ENCODE peak calls at places on chromosomes 6 and 20, in six cellular contexts. R, A, K, Y, U and Q are unnamed samples.

GRCh38 chr20:884983-885952 is 30.9 kb downstream of the ANGPT4 start:
- DNase-seq in R (peak), U (no peak), Y (peak), K (no peak), A (no peak), Q (peak)

GRCh38 chr6:44022296-44022661 is 105.0 kb downstream of the MRPL14 start:
- DNase-seq in A (no peak), K (no peak), U (no peak), R (no peak), Y (peak), Q (peak)

GRCh38 chr20:43388267-43389081 is 69.2 kb upstream of the SRSF6 start:
- DNase-seq in K (no peak), A (no peak), R (no peak), U (no peak), Y (no peak), Q (peak)

GRCh38 chr6:150915156-150915555 is 49.7 kb downstream of the MTHFD1L start:
- DNase-seq in U (no peak), R (no peak), A (no peak), Y (no peak), K (no peak), Q (no peak)

GRCh38 chr20:645318-646106 is 7.5 kb downstream of the SRXN1 start:
- DNase-seq in K (peak), R (peak), Y (peak), U (peak), A (peak), Q (peak)

GRCh38 chr6:122696853-122697252 is 82.7 kb upstream of the FABP7 start:
- DNase-seq in K (peak), A (peak), Y (peak), R (no peak), U (no peak), Q (no peak)

GRCh38 chr6:75424610-75425548 is 68.7 kb downstream of the FILIP1 start:
- DNase-seq in R (no peak), Y (peak), K (no peak), A (no peak), U (no peak), Q (no peak)

GRCh38 chr6:47535316-47536046 is 57.9 kb downstream of the CD2AP start:
- DNase-seq in Y (no peak), R (no peak), K (no peak), U (no peak), A (no peak), Q (no peak)

GRCh38 chr6:41239467-41240159 is 11.5 kb downstream of the TREML4 start:
- DNase-seq in K (no peak), U (no peak), Y (no peak), R (peak), A (no peak), Q (no peak)

GRCh38 chr20:20450461-20451027 is 82.6 kb downstream of the INSM1 start:
- DNase-seq in A (no peak), U (no peak), Y (peak), R (no peak), K (no peak), Q (no peak)

GRCh38 chr20:12171927-12172581 is 254.4 kb downstream of the BTBD3 start:
- DNase-seq in Y (no peak), U (no peak), A (no peak), R (no peak), K (no peak), Q (peak)

GRCh38 chr20:32010096-32010495 is at the start of gene CCM2L:
- DNase-seq in A (no peak), Y (peak), R (no peak), K (no peak), U (no peak), Q (no peak)

GRCh38 chr6:154295733-154296132 is 60.9 kb downstream of the IPCEF1 start:
- DNase-seq in Y (no peak), U (no peak), R (no peak), K (no peak), A (no peak), Q (no peak)

GRCh38 chr6:80211295-80211694 is 104.8 kb downstream of the BCKDHB start:
- DNase-seq in K (no peak), U (no peak), Y (no peak), R (no peak), A (no peak), Q (no peak)

GRCh38 chr6:137933696-137934095 is 66.6 kb downstream of the TNFAIP3 start:
- DNase-seq in Y (no peak), K (no peak), U (no peak), R (no peak), A (no peak), Q (no peak)

GRCh38 chr6:46876126-46876525 is 45.6 kb downstream of the ADGRF5 start:
- DNase-seq in A (peak), U (no peak), Y (peak), R (peak), K (no peak), Q (no peak)

GRCh38 chr6:17905611-17906592 is 81.5 kb downstream of the KIF13A start:
- DNase-seq in A (no peak), U (no peak), R (no peak), K (peak), Y (no peak), Q (no peak)

GRCh38 chr6:122998403-122998965 is 2.4 kb downstream of the CLVS2 start:
- DNase-seq in K (no peak), Y (no peak), A (no peak), R (no peak), U (no peak), Q (no peak)

GRCh38 chr6:132167966-132168365 is 216.8 kb upstream of the CCN2 start:
- DNase-seq in R (no peak), Y (no peak), U (no peak), A (no peak), K (no peak), Q (no peak)

GRCh38 chr6:53840027-53840426 is 45.2 kb downstream of the LRRC1 start:
- DNase-seq in Y (no peak), R (no peak), U (no peak), K (no peak), A (no peak), Q (no peak)

GRCh38 chr6:41280658-41281057 is 5.8 kb downstream of the TREM1 start:
- DNase-seq in R (peak), K (no peak), A (no peak), Y (no peak), U (no peak), Q (peak)

GRCh38 chr20:2118783-2119182 is 17.2 kb downstream of the STK35 start:
- DNase-seq in U (no peak), A (no peak), K (no peak), R (no peak), Y (no peak), Q (peak)

GRCh38 chr6:43742931-43743632 is 26.9 kb upstream of the VEGFA start:
- DNase-seq in Y (no peak), K (no peak), A (no peak), R (peak), U (no peak), Q (no peak)

GRCh38 chr6:170417881-170418280 is 111.3 kb downstream of the FAM120B start:
- DNase-seq in U (no peak), K (no peak), R (no peak), A (no peak), Y (no peak), Q (peak)

GRCh38 chr6:33861722-33862121 is 57.9 kb upstream of the MLN start:
- DNase-seq in A (no peak), U (no peak), K (no peak), Y (no peak), R (no peak), Q (peak)

GRCh38 chr6:82217014-82217621 is 30.4 kb downstream of the IBTK start:
- DNase-seq in K (no peak), R (no peak), Y (no peak), U (no peak), A (no peak), Q (no peak)

GRCh38 chr20:49976542-49976941 is 6.2 kb upstream of the SNAI1 start:
- DNase-seq in U (no peak), R (no peak), A (no peak), K (peak), Y (no peak), Q (no peak)

GRCh38 chr20:4702562-4703280 is 19.0 kb upstream of the PRND start:
- DNase-seq in R (no peak), Y (no peak), U (no peak), A (no peak), K (no peak), Q (peak)

GRCh38 chr6:149931501-149931900 is 8.6 kb upstream of the RAET1G start:
- DNase-seq in U (no peak), K (no peak), R (no peak), Y (no peak), A (no peak), Q (no peak)

GRCh38 chr20:11794525-11794924 is 123.2 kb upstream of the BTBD3 start:
- DNase-seq in Y (no peak), K (no peak), A (no peak), R (no peak), U (no peak), Q (no peak)

GRCh38 chr6:49052901-49053300 is 410.2 kb downstream of the MMUT start:
- DNase-seq in K (no peak), Y (no peak), A (no peak), R (no peak), U (no peak), Q (no peak)

DNA sequence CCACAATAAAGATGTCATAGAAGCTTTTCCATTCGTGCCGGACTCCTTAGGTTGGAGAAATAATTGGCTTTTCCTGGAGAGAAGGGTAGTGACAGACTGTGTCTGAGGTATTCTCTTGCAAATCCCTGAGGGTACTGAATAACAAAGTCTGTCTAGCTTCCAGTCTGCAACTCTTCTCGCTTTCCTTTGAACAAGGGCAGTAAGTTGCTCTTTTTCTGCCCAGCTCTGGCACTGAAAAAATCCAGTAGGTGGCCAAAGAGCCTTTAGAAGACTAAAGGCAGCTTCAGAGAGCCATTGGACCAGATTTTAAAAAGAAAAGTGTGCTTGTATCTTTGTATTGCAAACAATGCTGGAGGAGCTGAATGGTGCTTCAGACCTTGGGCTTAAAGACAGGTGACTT is 20.7 kb upstream of the RREB1 start:
- DNase-seq in A (no peak), U (no peak), K (no peak), R (no peak), Y (peak), Q (peak)
- H3K4me3 ChIP-seq in A (no peak), U (no peak), K (no peak), R (no peak), Y (peak), Q (peak)

GRCh38 chr20:45470939-45471338 is 1.4 kb downstream of the WFDC2 start:
- DNase-seq in Y (no peak), K (no peak), U (no peak), A (no peak), R (no peak), Q (peak)
- TF ChIP-seq MAX in Y (no peak), K (no peak), U (no peak), A (no peak), R (no peak), Q (no peak)

GRCh38 chr6:117448732-117449131 is 23.0 kb upstream of the ROS1 start:
- DNase-seq in R (no peak), Y (no peak), U (no peak), A (no peak), K (peak), Q (no peak)

GRCh38 chr6:117449549-117450439 is 24.1 kb upstream of the ROS1 start:
- DNase-seq in K (peak), Y (peak), A (peak), R (peak), U (peak), Q (peak)

GRCh38 chr6:117444600-117444999 is 18.9 kb upstream of the ROS1 start:
- DNase-seq in Y (no peak), U (no peak), A (no peak), K (no peak), R (no peak), Q (peak)

GRCh38 chr6:117446851-117447250 is 21.1 kb upstream of the ROS1 start:
- DNase-seq in K (no peak), R (no peak), Y (no peak), A (no peak), U (no peak), Q (no peak)

DNA sequence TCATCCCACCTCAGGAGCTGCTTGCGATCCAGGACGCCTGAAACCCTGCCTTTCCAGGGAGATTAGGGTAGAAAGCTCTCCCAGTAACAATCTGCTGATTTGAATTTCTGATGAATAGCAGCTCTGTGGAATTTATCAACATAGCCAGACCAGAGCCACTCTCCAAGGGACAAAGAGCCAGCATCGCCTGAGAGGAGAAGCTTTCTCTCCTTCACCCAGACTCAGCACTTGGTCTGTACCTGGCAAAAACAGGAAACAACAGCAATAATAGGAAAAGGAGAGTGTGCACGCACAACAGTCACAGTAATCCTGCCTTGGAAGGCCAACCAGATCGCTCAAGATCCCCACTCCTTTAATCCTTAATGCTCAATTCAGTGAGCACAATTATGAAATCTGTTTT is 22.3 kb upstream of the ROS1 start:
- DNase-seq in U (no peak), K (no peak), A (no peak), Y (no peak), R (no peak), Q (no peak)
- H3K4me3 ChIP-seq in U (no peak), K (no peak), A (no peak), Y (no peak), R (no peak), Q (no peak)

DNA sequence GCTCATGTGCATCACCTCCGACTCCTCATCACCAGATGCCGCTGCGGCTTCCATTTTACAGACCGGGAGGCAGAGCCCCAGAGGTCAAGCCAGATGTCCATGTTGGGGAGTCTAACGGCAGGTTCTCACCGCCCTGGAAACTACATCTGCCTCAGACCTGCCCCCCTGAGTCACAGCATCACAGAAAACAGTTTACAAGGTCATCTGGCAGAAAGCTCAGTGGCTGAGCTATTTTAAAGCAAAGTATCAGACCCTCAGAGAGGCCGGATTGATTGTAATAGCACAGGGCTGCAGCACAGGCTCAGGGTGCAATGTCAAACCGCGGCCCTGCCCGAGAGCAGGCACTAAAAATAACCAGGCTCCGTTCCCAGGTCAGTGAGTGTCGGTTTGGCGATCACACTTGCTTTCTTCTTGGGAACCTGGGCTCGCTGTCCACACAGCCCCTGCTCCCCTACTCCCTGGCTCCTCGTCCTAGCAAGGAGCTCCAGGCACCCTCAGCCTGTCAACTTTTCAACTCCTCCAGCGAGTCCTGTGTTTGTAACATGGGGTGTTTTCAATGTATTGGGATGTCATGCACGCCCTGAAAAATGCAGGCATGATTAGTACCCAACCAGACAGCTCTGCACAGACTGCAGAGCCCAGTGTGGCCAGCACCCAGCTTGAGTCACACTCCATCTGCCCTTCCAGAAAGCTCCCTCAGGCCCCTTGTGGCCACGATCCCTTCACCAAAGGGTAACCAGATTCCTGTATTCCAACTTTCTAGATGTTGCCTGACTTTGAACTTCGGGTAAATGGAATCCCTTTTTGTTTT is 264.5 kb downstream of the CDH4 start:
- DNase-seq in U (no peak), R (no peak), K (no peak), Y (no peak), A (no peak), Q (no peak)
- TF ChIP-seq MAX in U (no peak), R (no peak), K (no peak), Y (no peak), A (no peak), Q (no peak)

GRCh38 chr20:47503685-47504084 is 2.0 kb downstream of the NCOA3 start:
- DNase-seq in U (no peak), Y (peak), R (no peak), K (no peak), A (no peak), Q (peak)
- H3K4me3 ChIP-seq in U (peak), Y (no peak), R (peak), K (peak), A (no peak), Q (peak)

DNA sequence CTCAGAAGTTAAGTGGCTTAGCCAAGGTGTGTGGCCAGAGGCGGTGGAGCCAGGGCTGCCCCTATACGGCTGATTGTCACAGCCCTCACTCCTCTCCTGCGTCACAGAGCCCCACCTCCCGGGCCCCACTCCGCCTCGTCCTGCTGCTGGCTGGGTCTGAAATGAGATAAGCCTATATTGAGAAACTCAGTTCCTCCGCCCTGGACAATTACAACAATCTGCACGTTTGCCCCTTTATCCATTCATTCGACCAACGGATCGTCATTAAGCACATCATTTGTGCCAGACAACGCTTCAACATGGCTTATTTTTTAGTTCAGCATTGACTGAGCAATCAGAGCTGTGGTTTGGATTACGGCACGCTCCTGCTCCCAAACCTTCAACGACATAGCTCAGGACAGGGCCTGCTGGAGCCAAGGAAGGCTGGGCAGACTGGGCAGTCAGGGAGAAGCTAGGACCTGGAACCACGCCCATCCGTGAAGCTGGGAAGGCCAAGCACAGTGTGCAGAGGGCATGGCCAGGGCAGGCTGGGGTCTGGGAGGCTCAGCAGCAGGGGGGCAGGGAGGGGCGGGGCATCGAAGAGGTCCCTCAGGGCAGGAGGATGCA is 16.6 kb upstream of the EZR start:
- DNase-seq in A (no peak), R (no peak), U (peak), K (no peak), Y (no peak), Q (no peak)
- TF ChIP-seq MAX in A (no peak), R (no peak), U (no peak), K (no peak), Y (no peak), Q (no peak)

GRCh38 chr6:15256538-15257222 is 10.8 kb downstream of the JARID2 start:
- DNase-seq in K (no peak), Y (no peak), R (no peak), U (no peak), A (no peak), Q (no peak)

GRCh38 chr6:15252205-15252604 is 6.3 kb downstream of the JARID2 start:
- DNase-seq in K (no peak), R (no peak), U (no peak), A (no peak), Y (no peak), Q (no peak)

GRCh38 chr6:15254074-15254975 is 8.5 kb downstream of the JARID2 start:
- DNase-seq in K (peak), A (no peak), R (no peak), Y (no peak), U (no peak), Q (peak)

GRCh38 chr6:15253107-15254073 is 7.5 kb downstream of the JARID2 start:
- DNase-seq in U (no peak), R (no peak), Y (no peak), A (no peak), K (no peak), Q (no peak)

GRCh38 chr6:15255481-15256414 is 9.9 kb downstream of the JARID2 start:
- DNase-seq in A (no peak), R (no peak), K (no peak), Y (no peak), U (no peak), Q (no peak)
- H3K4me3 ChIP-seq in A (no peak), R (no peak), K (no peak), Y (no peak), U (no peak), Q (no peak)

DNA sequence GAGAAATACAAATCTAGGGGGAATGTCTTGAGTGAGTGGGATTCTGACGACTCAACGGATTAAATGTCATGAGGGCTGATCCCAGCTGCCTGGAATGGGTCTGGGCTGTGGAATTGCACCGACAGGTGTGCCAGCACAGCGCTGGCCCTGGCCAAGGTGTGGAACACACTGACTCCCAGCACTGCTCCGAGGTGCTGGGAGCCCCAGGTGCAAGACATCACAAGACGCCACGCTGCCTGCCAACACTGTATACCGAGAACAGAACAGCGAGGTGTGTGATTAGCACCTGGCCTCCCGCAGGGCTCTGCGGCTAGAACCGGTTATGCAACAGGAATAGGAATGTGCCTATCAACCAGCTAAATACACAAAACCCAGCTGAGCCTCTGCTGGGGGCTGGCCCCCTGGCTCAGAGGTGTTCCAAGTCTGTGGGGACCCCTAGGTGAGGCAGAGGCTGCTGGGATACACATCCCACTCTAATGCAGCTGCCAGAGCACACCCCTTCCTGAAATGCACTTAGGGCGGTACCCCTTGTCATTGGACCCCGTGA is 24.8 kb upstream of the APMAP start:
- DNase-seq in K (no peak), R (peak), A (no peak), U (no peak), Y (no peak), Q (no peak)
- TF ChIP-seq MAX in K (no peak), R (no peak), A (no peak), U (no peak), Y (no peak), Q (no peak)